ENCODE peak calls at places on chromosomes 13 and 19, in nine cellular contexts. I is GM06990; O is NCI-H526; D is stimulated activated CD8-positive, alpha-beta memory T cell treated with anti-CD3 and anti-CD28 coated beads, Interleukin-2, amount 100 ng/mL, for 48 hours; G is dorsolateral prefrontal cortex; M is fibroblast of mammary gland; Z is psoas muscle; C is stimulated activated naive CD8-positive, alpha-beta T cell treated with anti-CD3 and anti-CD28 coated beads, Interleukin-15, amount 100 ng/mL, for 72 hours; S is NCI-H2081. A is an unnamed sample.

GRCh38 chr13:64758520-64758919 is 2471.6 kb downstream of the PCDH9 start:
- DNase-seq in O (no peak), S (no peak), D (no peak), I (no peak), G (no peak), C (no peak), M (no peak), Z (no peak), A (no peak)

GRCh38 chr19:33409906-33410685 is 36.6 kb downstream of the CEBPG start:
- DNase-seq in C (no peak), S (no peak), D (no peak), G (no peak), I (no peak), O (no peak), Z (peak; percentile 13), M (no peak), A (no peak)

GRCh38 chr13:110354209-110354627 is 47.1 kb downstream of the COL4A2 start:
- DNase-seq in G (no peak), I (no peak), D (no peak), M (no peak), O (peak; percentile 30), S (no peak), Z (no peak), C (no peak), A (no peak)

GRCh38 chr13:75135325-75135825 is 346.6 kb downstream of the TBC1D4 start:
- DNase-seq in C (no peak), D (no peak), I (no peak), M (peak; percentile 96), Z (no peak), O (no peak), S (no peak), G (no peak), A (no peak)

GRCh38 chr19:13960863-13961784 is 8.8 kb downstream of the DCAF15 start:
- DNase-seq in O (no peak), G (no peak), Z (no peak), D (no peak), C (no peak), S (no peak), M (no peak), I (no peak), A (no peak)

GRCh38 chr19:21482863-21483276 is 22.5 kb upstream of the ZNF429 start:
- DNase-seq in G (peak; percentile 29), C (peak; percentile 71), S (no peak), D (peak; percentile 42), Z (peak; percentile 49), O (peak; percentile 65), I (peak; percentile 50), M (peak; percentile 48), A (peak; percentile 11)

GRCh38 chr19:50893047-50893737 is 18.0 kb downstream of the KLK4 start:
- DNase-seq in M (peak; percentile 5), G (no peak), S (no peak), O (peak; percentile 46), D (no peak), Z (no peak), C (no peak), I (no peak), A (no peak)

GRCh38 chr13:74755065-74755464 is 620.9 kb upstream of the KLF12 start:
- DNase-seq in I (no peak), M (no peak), C (no peak), S (no peak), D (no peak), G (no peak), O (no peak), Z (no peak), A (no peak)